ENCODE peak calls at places on chromosomes 6 and 20, in four cellular contexts. S is K562, N is A549, G is H1. K is an unnamed sample.

GRCh38 chr6:30544666-30545272 is 11.5 kb downstream of the GNL1 start:
- DNase-seq in G (no peak), N (peak), S (peak), K (peak)

GRCh38 chr20:24741673-24742072 is 207.4 kb upstream of the CST7 start:
- DNase-seq in N (no peak), G (no peak), S (no peak), K (no peak)

GRCh38 chr6:5422321-5422915 is 161.1 kb downstream of the FARS2 start:
- DNase-seq in S (peak), G (peak), N (no peak), K (peak)

GRCh38 chr6:109236140-109237081 is 141.1 kb downstream of the CEP57L1 start:
- DNase-seq in N (no peak), G (peak), S (peak), K (no peak)

GRCh38 chr6:52390361-52390727 is 28.4 kb downstream of the PAQR8 start:
- DNase-seq in G (no peak), N (no peak), S (peak), K (peak)

GRCh38 chr20:46695888-46696287 is 6.6 kb upstream of the TP53RK start:
- DNase-seq in G (no peak), N (no peak), S (no peak), K (peak)

GRCh38 chr20:33846291-33846916 is 35.3 kb downstream of the CHMP4B start:
- DNase-seq in S (peak), G (no peak), N (no peak), K (peak)

GRCh38 chr20:35991142-35991771 is 22.9 kb downstream of the CNBD2 start:
- DNase-seq in G (no peak), N (peak), S (peak), K (peak)

GRCh38 chr20:43988451-43988850 is 73.8 kb downstream of the TOX2 start:
- DNase-seq in S (no peak), N (no peak), G (no peak), K (peak)

GRCh38 chr6:121482004-121482693 is 46.7 kb downstream of the GJA1 start:
- DNase-seq in S (no peak), G (no peak), N (peak), K (peak)

GRCh38 chr6:28673800-28674671 is 148.4 kb downstream of the GPX5 start:
- DNase-seq in S (no peak), N (peak), G (peak), K (peak)

GRCh38 chr6:127516676-127517273 is 2.4 kb downstream of the MTCL3 start:
- DNase-seq in S (peak), N (peak), G (no peak), K (peak)

GRCh38 chr6:122400467-122401089 is 1.1 kb downstream of the HSF2 start:
- DNase-seq in S (peak), N (no peak), G (no peak), K (no peak)

GRCh38 chr20:52429029-52429428 is 237.4 kb upstream of the ZFP64 start:
- DNase-seq in G (no peak), N (no peak), S (no peak), K (no peak)

GRCh38 chr6:4732691-4733315 is 43.4 kb upstream of the CDYL start:
- DNase-seq in N (peak), S (peak), G (peak), K (peak)

GRCh38 chr6:159464827-159465226 is 228.2 kb downstream of the SOD2 start:
- DNase-seq in N (no peak), G (no peak), S (no peak), K (no peak)

GRCh38 chr20:53019464-53019863 is 47.3 kb downstream of the TSHZ2 start:
- DNase-seq in N (no peak), G (no peak), S (no peak), K (no peak)

GRCh38 chr6:31581511-31582229 is 554 bp downstream of the LTB start:
- DNase-seq in N (no peak), S (no peak), G (no peak), K (no peak)

GRCh38 chr20:4449977-4450715 is 271.6 kb upstream of the PRND start:
- DNase-seq in N (peak), S (peak), G (no peak), K (peak)

GRCh38 chr20:3407426-3408250 is at the start of gene DNAAF9:
- DNase-seq in G (peak), N (peak), S (peak), K (peak)

GRCh38 chr6:43570876-43571441 is 4.9 kb downstream of the XPO5 start:
- DNase-seq in N (no peak), G (no peak), S (peak), K (peak)

GRCh38 chr6:31114540-31114876 is at the start of gene PSORS1C1:
- DNase-seq in S (no peak), G (no peak), N (peak), K (peak)

GRCh38 chr6:109947001-109947400 is 31.1 kb upstream of the GPR6 start:
- DNase-seq in N (no peak), S (no peak), G (no peak), K (no peak)

GRCh38 chr6:31352497-31353368 is 4.2 kb downstream of the HLA-B start:
- DNase-seq in G (no peak), N (no peak), S (no peak), K (no peak)

GRCh38 chr6:150118642-150119041 is 24.2 kb upstream of the PPP1R14C start:
- DNase-seq in G (no peak), N (no peak), S (no peak), K (no peak)

GRCh38 chr6:152726313-152726712 is 24.3 kb upstream of the VIP start:
- DNase-seq in G (no peak), S (no peak), N (no peak), K (no peak)

GRCh38 chr6:152721956-152722355 is 24.3 kb downstream of the MYCT1 start:
- DNase-seq in G (no peak), S (no peak), N (no peak), K (no peak)

GRCh38 chr6:152716322-152716721 is 18.6 kb downstream of the MYCT1 start:
- DNase-seq in G (no peak), S (no peak), N (no peak), K (no peak)

GRCh38 chr6:152723398-152723797 is 25.7 kb downstream of the MYCT1 start:
- DNase-seq in S (no peak), N (no peak), G (no peak), K (peak)

GRCh38 chr6:152720964-152721363 is 23.3 kb downstream of the MYCT1 start:
- DNase-seq in S (no peak), N (no peak), G (no peak), K (peak)
- TF ChIP-seq POLR2A in S (no peak), N (no peak), G (no peak), K (no peak)

DNA sequence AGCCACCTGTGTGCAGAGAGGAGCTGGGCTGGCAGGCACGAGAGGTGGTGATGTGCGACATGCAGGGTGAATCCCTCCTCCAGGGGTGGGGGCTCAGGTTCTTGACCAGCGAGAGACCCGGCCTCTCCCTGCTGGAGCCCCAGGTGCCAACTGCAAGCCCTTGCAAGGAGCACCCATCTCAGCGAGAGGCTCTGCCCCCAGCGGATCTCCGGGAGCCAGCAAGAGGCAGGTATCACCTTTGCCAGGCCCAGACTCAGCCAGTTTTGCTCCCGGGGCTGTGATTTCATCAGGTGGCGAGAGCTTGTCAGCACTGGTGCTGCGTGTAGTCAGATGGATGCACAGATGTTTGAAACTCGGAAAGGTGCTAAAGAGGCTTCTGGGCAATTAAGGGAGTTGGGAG is 87.7 kb downstream of the TFAP2C start:
- DNase-seq in S (no peak), G (no peak), N (no peak), K (no peak)
- TF ChIP-seq MAFK in S (no peak), G (no peak), N (no peak), K (no peak)

GRCh38 chr6:26025047-26025893 is 62.0 kb upstream of the HFE start:
- DNase-seq in G (no peak), N (no peak), S (peak), K (peak)

GRCh38 chr6:26027491-26028211 is 59.6 kb upstream of the HFE start:
- DNase-seq in S (peak), N (no peak), G (no peak), K (no peak)

GRCh38 chr6:26024651-26025046 is 62.0 kb downstream of the TRIM38 start:
- DNase-seq in N (no peak), S (peak), G (no peak), K (no peak)

GRCh38 chr6:26026833-26027490 is 60.3 kb upstream of the HFE start:
- DNase-seq in G (peak), S (peak), N (peak), K (peak)

GRCh38 chr6:26025894-26026832 is 61.1 kb upstream of the HFE start:
- DNase-seq in N (peak), S (peak), G (peak), K (peak)
- TF ChIP-seq POLR2A in N (peak), S (no peak), G (peak), K (peak)

DNA sequence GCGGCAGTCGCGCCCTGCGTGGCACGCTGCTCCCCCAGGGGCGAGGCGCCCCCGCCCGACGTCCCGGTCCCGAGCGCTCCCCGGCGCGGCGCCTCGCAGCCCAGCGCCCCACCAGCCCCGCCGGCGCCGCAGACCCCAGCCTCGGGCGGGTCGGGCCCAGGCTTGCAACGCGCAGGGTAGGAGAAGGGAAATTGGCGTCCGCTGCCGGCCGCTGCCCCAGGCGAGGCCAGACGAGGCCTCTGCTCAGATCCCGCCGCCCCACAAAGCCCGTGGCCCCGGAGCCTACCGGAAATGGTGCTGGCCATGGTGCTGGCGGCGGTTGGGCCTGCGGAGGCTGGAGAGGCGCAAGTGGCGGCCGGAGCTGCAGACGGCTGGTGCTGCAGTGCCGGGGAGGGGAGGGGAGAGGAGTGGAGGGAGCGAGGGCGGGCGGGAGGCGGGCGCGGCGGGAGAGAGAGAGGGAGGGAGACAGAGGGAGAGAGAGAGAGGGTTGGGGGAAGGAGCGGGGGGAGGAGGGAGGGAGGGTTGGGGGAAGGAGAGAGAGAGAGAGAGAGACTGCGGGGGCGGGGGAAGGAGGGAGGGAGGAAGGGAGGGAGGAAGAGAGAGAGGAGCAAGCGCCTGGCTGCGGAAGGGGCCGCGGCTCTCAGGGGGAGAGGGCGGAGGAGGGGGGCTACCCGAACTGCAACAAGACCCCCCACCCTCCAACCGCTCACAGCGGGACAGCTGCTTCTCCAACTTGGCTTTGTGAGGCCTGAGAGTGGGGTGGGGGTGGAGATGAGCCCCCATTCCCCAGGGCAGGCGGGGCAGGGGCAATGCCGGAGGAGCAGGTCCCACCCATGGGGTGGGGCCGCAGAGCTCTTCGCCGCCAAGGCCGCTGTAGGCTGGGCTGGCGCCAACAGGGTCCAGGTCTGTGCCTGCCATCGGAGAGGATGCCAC is at the start of gene STMN3:
- DNase-seq in N (peak), S (peak), G (no peak), K (peak)
- TF ChIP-seq MAFK in N (no peak), S (no peak), G (no peak), K (no peak)

GRCh38 chr6:80104520-80104919 is 2.0 kb upstream of the BCKDHB start:
- DNase-seq in S (no peak), N (no peak), G (no peak), K (no peak)

GRCh38 chr6:80105972-80106417 is 476 bp upstream of the BCKDHB start:
- DNase-seq in G (no peak), N (no peak), S (no peak), K (no peak)

DNA sequence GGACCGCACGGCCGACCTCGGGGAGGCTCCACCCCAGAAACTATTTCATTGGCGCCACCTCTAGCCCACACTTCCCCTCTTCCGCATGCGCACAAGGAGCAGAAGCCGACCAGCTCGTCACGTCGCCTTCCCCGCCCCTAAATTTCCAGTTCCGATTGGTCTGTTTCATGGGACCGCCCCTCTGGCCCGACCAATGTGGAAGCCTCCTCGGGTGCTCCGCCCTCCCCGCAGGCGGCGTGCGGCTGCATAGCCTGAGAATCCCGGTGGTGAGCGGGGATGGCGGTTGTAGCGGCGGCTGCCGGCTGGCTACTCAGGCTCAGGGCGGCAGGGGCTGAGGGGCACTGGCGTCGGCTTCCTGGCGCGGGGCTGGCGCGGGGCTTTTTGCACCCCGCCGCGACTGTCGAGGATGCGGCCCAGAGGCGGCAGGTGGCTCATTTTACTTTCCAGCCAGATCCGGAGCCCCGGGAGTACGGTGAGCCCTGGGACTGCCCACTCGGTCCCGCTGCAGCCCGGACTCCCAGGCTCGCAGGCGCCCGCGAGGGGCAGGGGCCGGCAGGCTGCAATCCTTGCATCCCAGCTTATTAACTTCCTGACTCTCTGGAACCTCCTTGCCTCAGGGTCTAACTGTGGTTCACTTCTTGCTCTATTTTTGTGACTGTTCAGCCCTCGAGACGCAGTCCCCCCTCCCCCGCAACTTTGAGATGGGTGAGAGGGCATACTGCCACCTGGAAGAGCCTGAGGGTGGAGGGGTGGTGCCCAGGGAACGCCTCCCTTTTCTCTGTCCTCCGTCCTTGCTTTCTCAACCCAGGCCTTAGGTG is at the start of gene BCKDHB:
- DNase-seq in N (peak), S (peak), G (peak), K (peak)
- TF ChIP-seq POLR2A in N (no peak), S (peak), G (peak), K (peak)

DNA sequence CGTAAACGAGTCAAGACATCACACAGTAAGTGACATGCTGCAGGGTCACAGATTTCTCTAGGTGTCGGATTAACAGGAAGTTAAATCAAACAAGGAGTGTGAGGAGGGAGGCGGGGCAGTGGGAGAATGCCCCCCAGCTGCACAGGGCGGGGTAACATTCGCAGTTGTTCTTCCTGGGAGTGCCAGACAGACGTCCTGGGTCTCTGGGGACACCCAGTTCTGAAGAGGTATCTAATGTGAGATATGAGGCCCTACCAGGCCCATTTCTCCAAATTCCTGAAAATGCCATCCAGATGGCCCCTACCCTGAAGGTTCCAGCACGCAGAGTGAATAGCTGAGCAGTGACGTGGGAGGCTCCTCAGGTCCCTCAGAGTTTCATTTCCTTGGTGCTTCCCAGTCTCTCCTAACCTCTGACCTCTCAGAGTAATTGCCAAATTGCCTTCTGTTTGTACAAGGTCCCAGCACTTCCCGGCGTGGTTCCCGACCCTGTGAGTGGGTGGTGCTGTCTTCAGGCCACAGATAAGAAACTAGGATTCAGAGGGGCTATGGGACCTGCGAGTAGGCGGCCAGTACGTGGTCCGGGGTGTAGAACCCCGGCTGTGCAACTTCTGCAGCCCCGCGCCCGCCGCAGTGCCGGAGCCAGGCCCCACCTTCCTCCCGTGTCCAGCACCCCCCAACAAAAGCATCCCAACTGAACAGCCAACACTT is 1.8 kb downstream of the RRBP1 start:
- DNase-seq in G (no peak), N (peak), S (peak), K (peak)
- TF ChIP-seq MAFK in G (no peak), N (no peak), S (no peak), K (no peak)

DNA sequence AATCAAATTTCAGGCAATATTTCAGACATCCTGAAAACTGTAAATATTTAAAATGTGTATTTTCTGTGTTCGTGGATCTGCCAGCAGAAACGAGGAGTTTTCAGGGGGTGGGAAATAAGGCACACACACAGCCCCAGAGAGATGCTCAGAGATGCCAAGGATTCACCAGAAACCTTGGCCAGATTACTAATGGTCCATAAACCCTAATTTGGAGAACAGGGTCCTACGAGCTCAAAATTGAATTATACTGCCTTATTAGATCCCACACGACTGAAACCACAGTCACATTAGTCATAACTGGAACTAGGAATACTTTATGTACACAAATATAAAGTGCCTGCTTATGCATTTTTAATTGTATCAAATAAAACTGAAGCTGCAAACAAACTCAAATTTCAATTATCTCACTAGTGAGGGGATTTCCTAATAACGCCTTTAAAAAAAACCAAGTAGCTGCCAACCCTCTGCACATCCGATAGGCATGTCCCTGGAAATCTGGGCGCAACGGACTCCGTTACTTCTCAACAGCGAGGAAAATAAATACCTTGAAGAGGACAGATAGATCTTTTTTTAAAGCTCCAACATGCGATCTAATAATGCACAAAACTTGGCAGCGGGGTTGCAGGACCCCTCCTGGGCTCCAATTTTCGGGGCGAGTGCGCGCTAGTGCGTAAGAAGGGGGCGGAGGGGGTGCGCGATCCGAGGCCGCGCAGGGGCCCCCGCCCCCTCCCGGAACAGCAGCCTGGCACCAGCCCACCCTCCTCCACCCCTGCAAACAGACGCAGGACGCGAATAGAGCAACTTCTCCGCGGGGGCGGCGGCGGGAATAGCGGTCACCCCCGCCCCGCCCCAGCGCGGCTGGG is 887 bp downstream of the CHD6 start:
- DNase-seq in G (no peak), N (peak), S (peak), K (peak)
- TF ChIP-seq POLR2A in G (no peak), N (no peak), S (no peak), K (no peak)

GRCh38 chr6:16472349-16473069 is 234.1 kb downstream of the GMPR start:
- DNase-seq in N (peak), S (no peak), G (no peak), K (peak)
- TF ChIP-seq MAFK in N (no peak), S (no peak), G (no peak), K (peak)

K was measured in IMR-90.